ENCODE peak calls at places on chromosomes 6 and 20, in ten cellular contexts. One of them, this sample, is unnamed.

GRCh38 chr6:106283476-106283875 is 42.1 kb downstream of the ATG5 start:
- DNase-seq in GM06990: no peak
- DNase-seq in testis: no peak
- DNase-seq in PC-3: no peak
- DNase-seq in fibroblast of mammary gland: no peak
- DNase-seq in SK-N-SH: no peak
- DNase-seq in astrocyte: no peak
- DNase-seq in CD8-positive, alpha-beta T cell: no peak
- DNase-seq in left ventricle myocardium inferior: no peak
- DNase-seq in HCT116: no peak
- DNase-seq in this sample: no peak

GRCh38 chr20:41701596-41702350 is 83.6 kb upstream of the CHD6 start:
- DNase-seq in GM06990: no peak
- DNase-seq in testis: no peak
- DNase-seq in PC-3: no peak
- DNase-seq in fibroblast of mammary gland: no peak
- DNase-seq in SK-N-SH: no peak
- DNase-seq in astrocyte: no peak
- DNase-seq in CD8-positive, alpha-beta T cell: no peak
- DNase-seq in left ventricle myocardium inferior: no peak
- DNase-seq in HCT116: no peak
- DNase-seq in this sample: peak; percentile 26

GRCh38 chr20:47063407-47063806 is 168.8 kb downstream of the EYA2 start:
- DNase-seq in GM06990: no peak
- DNase-seq in testis: peak; percentile 52
- DNase-seq in PC-3: peak; percentile 35
- DNase-seq in fibroblast of mammary gland: no peak
- DNase-seq in SK-N-SH: no peak
- DNase-seq in astrocyte: no peak
- DNase-seq in CD8-positive, alpha-beta T cell: no peak
- DNase-seq in left ventricle myocardium inferior: no peak
- DNase-seq in HCT116: no peak
- DNase-seq in this sample: no peak

GRCh38 chr6:170024940-170025339 is 265.9 kb downstream of the DLL1 start:
- DNase-seq in GM06990: no peak
- DNase-seq in testis: peak; percentile 64
- DNase-seq in PC-3: peak; percentile 2
- DNase-seq in fibroblast of mammary gland: peak; percentile 87
- DNase-seq in SK-N-SH: peak; percentile 88
- DNase-seq in astrocyte: peak; percentile 2
- DNase-seq in CD8-positive, alpha-beta T cell: no peak
- DNase-seq in left ventricle myocardium inferior: peak; percentile 40
- DNase-seq in HCT116: no peak
- DNase-seq in this sample: peak; percentile 0

GRCh38 chr6:115551510-115551909 is 509.2 kb downstream of the FRK start:
- DNase-seq in GM06990: no peak
- DNase-seq in testis: no peak
- DNase-seq in PC-3: no peak
- DNase-seq in fibroblast of mammary gland: no peak
- DNase-seq in SK-N-SH: peak; percentile 12
- DNase-seq in astrocyte: no peak
- DNase-seq in CD8-positive, alpha-beta T cell: no peak
- DNase-seq in left ventricle myocardium inferior: no peak
- DNase-seq in HCT116: no peak
- DNase-seq in this sample: no peak

GRCh38 chr20:50043573-50044352 is 61.0 kb downstream of the SNAI1 start:
- DNase-seq in GM06990: no peak
- DNase-seq in testis: no peak
- DNase-seq in PC-3: no peak
- DNase-seq in fibroblast of mammary gland: no peak
- DNase-seq in SK-N-SH: no peak
- DNase-seq in astrocyte: no peak
- DNase-seq in CD8-positive, alpha-beta T cell: no peak
- DNase-seq in left ventricle myocardium inferior: no peak
- DNase-seq in HCT116: no peak
- DNase-seq in this sample: no peak

GRCh38 chr6:26342106-26342999 is 22.6 kb upstream of the BTN3A2 start:
- DNase-seq in GM06990: peak; percentile 41
- DNase-seq in testis: peak; percentile 60
- DNase-seq in PC-3: peak; percentile 35
- DNase-seq in fibroblast of mammary gland: peak; percentile 53
- DNase-seq in SK-N-SH: no peak
- DNase-seq in astrocyte: peak; percentile 30
- DNase-seq in CD8-positive, alpha-beta T cell: no peak
- DNase-seq in left ventricle myocardium inferior: no peak
- DNase-seq in HCT116: no peak
- DNase-seq in this sample: peak; percentile 52

GRCh38 chr6:102581378-102582124 is 1188.0 kb downstream of the GRIK2 start:
- DNase-seq in GM06990: no peak
- DNase-seq in testis: no peak
- DNase-seq in PC-3: no peak
- DNase-seq in fibroblast of mammary gland: no peak
- DNase-seq in SK-N-SH: no peak
- DNase-seq in astrocyte: no peak
- DNase-seq in CD8-positive, alpha-beta T cell: no peak
- DNase-seq in left ventricle myocardium inferior: no peak
- DNase-seq in HCT116: no peak
- DNase-seq in this sample: no peak

GRCh38 chr6:120875900-120876299 is 458.4 kb downstream of the TBC1D32 start:
- DNase-seq in GM06990: no peak
- DNase-seq in testis: no peak
- DNase-seq in PC-3: no peak
- DNase-seq in fibroblast of mammary gland: no peak
- DNase-seq in SK-N-SH: no peak
- DNase-seq in astrocyte: no peak
- DNase-seq in CD8-positive, alpha-beta T cell: no peak
- DNase-seq in left ventricle myocardium inferior: no peak
- DNase-seq in HCT116: no peak
- DNase-seq in this sample: no peak

GRCh38 chr6:114342086-114342825 is 567 bp downstream of the HS3ST5 start:
- DNase-seq in GM06990: peak; percentile 26
- DNase-seq in testis: peak; percentile 21
- DNase-seq in PC-3: peak; percentile 35
- DNase-seq in fibroblast of mammary gland: no peak
- DNase-seq in SK-N-SH: peak; percentile 73
- DNase-seq in astrocyte: no peak
- DNase-seq in CD8-positive, alpha-beta T cell: no peak
- DNase-seq in left ventricle myocardium inferior: no peak
- DNase-seq in HCT116: no peak
- DNase-seq in this sample: no peak

GRCh38 chr20:41178495-41178894 is 41.2 kb downstream of the PLCG1 start:
- DNase-seq in GM06990: no peak
- DNase-seq in testis: peak; percentile 12
- DNase-seq in PC-3: no peak
- DNase-seq in fibroblast of mammary gland: no peak
- DNase-seq in SK-N-SH: no peak
- DNase-seq in astrocyte: no peak
- DNase-seq in CD8-positive, alpha-beta T cell: no peak
- DNase-seq in left ventricle myocardium inferior: no peak
- DNase-seq in HCT116: no peak
- DNase-seq in this sample: no peak

GRCh38 chr20:49928411-49929141 is 7.6 kb upstream of the RNF114 start:
- DNase-seq in GM06990: peak; percentile 38
- DNase-seq in testis: peak; percentile 93
- DNase-seq in PC-3: peak; percentile 97
- DNase-seq in fibroblast of mammary gland: peak; percentile 84
- DNase-seq in SK-N-SH: peak; percentile 83
- DNase-seq in astrocyte: peak; percentile 61
- DNase-seq in CD8-positive, alpha-beta T cell: peak; percentile 57
- DNase-seq in left ventricle myocardium inferior: peak; percentile 72
- DNase-seq in HCT116: peak; percentile 78
- DNase-seq in this sample: peak; percentile 93

GRCh38 chr6:84641076-84641475 is 123.3 kb downstream of the TBX18 start:
- DNase-seq in GM06990: no peak
- DNase-seq in testis: no peak
- DNase-seq in PC-3: no peak
- DNase-seq in fibroblast of mammary gland: no peak
- DNase-seq in SK-N-SH: no peak
- DNase-seq in astrocyte: peak; percentile 39
- DNase-seq in CD8-positive, alpha-beta T cell: no peak
- DNase-seq in left ventricle myocardium inferior: peak; percentile 18
- DNase-seq in HCT116: no peak
- DNase-seq in this sample: peak; percentile 76

GRCh38 chr20:45911486-45912343 is at the start of gene PLTP:
- DNase-seq in GM06990: peak; percentile 50
- DNase-seq in testis: peak; percentile 77
- DNase-seq in PC-3: peak; percentile 38
- DNase-seq in fibroblast of mammary gland: peak; percentile 48
- DNase-seq in SK-N-SH: peak; percentile 89
- DNase-seq in astrocyte: peak; percentile 65
- DNase-seq in CD8-positive, alpha-beta T cell: no peak
- DNase-seq in left ventricle myocardium inferior: peak; percentile 82
- DNase-seq in HCT116: no peak
- DNase-seq in this sample: peak; percentile 59

DNA sequence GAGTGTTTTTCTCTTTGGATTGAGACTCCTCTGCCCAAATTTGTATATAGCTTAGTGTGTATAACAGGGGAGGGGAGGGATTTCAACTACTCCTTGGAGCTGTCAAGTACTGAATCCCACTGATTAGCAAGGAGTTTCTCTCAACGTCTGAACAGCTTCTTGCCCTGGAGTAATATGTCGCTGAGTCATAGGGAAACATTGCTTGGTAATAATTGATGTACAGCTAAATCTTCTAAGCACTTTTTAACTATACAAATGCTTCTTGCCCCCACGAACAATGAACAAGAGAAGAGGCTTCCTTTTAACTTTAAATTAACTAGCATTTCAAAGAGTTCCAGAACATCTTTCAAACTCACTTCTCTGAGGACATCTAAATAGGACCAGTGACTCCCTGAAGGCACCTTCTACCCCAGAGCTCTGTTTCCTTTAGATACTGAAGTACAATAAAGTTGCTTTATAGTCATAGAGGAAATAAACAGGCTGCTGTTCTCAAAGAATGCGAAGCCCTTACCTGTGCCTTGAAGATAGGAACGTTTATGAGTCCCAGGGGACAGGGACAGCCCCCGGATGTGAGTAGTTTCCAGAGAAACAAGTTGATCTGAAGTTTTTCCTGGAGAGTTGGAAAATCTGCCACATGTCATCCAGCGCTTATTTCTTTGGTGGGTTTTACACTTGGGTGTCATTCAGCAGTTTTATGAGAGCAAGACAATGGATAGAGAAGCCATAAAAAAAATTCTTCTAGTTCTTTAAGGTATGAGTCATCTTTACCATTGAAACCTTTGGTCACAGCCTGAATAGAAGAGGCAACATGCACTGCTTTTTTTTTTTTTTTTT is 462.5 kb upstream of the BTBD3 start:
- DNase-seq in GM06990: no peak
- DNase-seq in testis: no peak
- DNase-seq in PC-3: peak; percentile 97
- DNase-seq in fibroblast of mammary gland: peak; percentile 69
- DNase-seq in SK-N-SH: no peak
- DNase-seq in astrocyte: peak; percentile 86
- DNase-seq in CD8-positive, alpha-beta T cell: no peak
- DNase-seq in left ventricle myocardium inferior: no peak
- DNase-seq in HCT116: peak; percentile 90
- DNase-seq in this sample: peak; percentile 68
- H3K4me3 ChIP-seq in GM06990: no peak overlapping the region
- H3K4me3 ChIP-seq in testis: no peak overlapping the region
- H3K4me3 ChIP-seq in PC-3: peak overlapping the region; percentile 24
- H3K4me3 ChIP-seq in fibroblast of mammary gland: no peak overlapping the region
- H3K4me3 ChIP-seq in SK-N-SH: no peak overlapping the region
- H3K4me3 ChIP-seq in astrocyte: peak overlapping the region; percentile 22
- H3K4me3 ChIP-seq in CD8-positive, alpha-beta T cell: no peak overlapping the region
- H3K4me3 ChIP-seq in left ventricle myocardium inferior: no peak overlapping the region
- H3K4me3 ChIP-seq in HCT116: peak overlapping the region; percentile 2
- H3K4me3 ChIP-seq in this sample: no peak overlapping the region

DNA sequence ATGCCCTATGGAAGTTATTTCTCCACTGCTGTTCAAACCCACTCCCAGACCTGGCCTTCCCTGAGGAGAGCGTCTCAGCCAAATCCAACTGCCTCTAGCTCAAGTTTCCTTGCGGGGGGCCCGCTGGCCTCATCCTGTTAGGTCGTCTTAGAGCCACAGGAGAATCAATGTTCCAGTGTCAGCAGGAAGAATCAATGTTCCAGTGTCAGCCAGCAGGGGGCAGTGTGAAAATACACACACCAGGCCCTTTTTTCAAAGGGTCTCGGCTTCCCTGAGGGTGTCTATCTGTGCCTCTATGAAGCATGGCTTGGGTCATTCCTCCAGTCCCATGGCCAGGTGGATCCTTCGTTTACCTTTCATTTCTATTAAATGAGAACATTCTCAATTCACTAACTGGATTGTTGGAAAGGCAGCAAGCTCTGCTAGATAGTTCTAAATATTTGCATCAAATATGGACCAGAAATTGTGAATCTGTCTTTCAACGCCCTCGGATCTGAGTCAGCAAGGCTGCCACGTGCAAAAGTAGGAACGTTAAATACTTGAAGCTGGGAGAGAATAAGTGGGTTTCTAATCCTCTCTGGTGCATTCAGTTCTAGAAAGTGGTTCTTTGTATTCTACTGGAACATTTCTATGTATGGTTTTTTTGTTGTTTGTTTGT is 19.2 kb downstream of the PRND start:
- DNase-seq in GM06990: no peak
- DNase-seq in testis: peak; percentile 79
- DNase-seq in PC-3: peak; percentile 68
- DNase-seq in fibroblast of mammary gland: peak; percentile 49
- DNase-seq in SK-N-SH: peak; percentile 41
- DNase-seq in astrocyte: no peak
- DNase-seq in CD8-positive, alpha-beta T cell: peak; percentile 42
- DNase-seq in left ventricle myocardium inferior: peak; percentile 28
- DNase-seq in HCT116: peak; percentile 32
- DNase-seq in this sample: peak; percentile 57
- TF ChIP-seq CTCF in GM06990: peak; percentile 81
- TF ChIP-seq CTCF in testis: peak; percentile 46
- TF ChIP-seq CTCF in PC-3: peak; percentile 95
- TF ChIP-seq CTCF in fibroblast of mammary gland: peak; percentile 75
- TF ChIP-seq CTCF in SK-N-SH: peak; percentile 82
- TF ChIP-seq CTCF in astrocyte: peak; percentile 68
- TF ChIP-seq CTCF in CD8-positive, alpha-beta T cell: peak; percentile 92
- TF ChIP-seq CTCF in left ventricle myocardium inferior: peak; percentile 79
- TF ChIP-seq CTCF in HCT116: peak; percentile 93
- TF ChIP-seq CTCF in this sample: peak; percentile 77

DNA sequence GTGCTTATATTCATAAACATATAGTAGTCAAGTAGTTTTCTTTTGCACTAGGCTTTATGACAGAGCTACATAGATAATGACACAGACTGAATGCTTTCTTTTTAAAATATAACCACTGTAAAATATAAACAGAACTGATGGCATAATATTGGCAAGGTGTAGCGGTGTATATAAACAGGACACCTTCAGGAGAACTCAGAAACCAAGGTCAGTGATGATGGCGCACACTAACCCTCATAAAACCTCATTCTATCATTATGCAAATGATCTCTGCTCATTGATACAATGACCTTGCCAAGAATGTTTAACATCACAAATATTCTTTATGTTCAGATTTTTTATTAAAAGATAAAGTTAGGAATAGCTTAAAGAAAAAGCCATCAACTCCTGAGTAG is 48.5 kb upstream of the DST start:
- DNase-seq in GM06990: no peak
- DNase-seq in testis: no peak
- DNase-seq in PC-3: no peak
- DNase-seq in fibroblast of mammary gland: no peak
- DNase-seq in SK-N-SH: no peak
- DNase-seq in astrocyte: peak; percentile 12
- DNase-seq in CD8-positive, alpha-beta T cell: no peak
- DNase-seq in left ventricle myocardium inferior: no peak
- DNase-seq in HCT116: no peak
- DNase-seq in this sample: no peak
- H3K4me3 ChIP-seq in GM06990: no peak overlapping the region
- H3K4me3 ChIP-seq in testis: no peak overlapping the region
- H3K4me3 ChIP-seq in PC-3: peak overlapping the region; percentile 1
- H3K4me3 ChIP-seq in fibroblast of mammary gland: no peak overlapping the region
- H3K4me3 ChIP-seq in SK-N-SH: no peak overlapping the region
- H3K4me3 ChIP-seq in astrocyte: no peak overlapping the region
- H3K4me3 ChIP-seq in CD8-positive, alpha-beta T cell: no peak overlapping the region
- H3K4me3 ChIP-seq in left ventricle myocardium inferior: peak overlapping the region; percentile 66
- H3K4me3 ChIP-seq in HCT116: no peak overlapping the region
- H3K4me3 ChIP-seq in this sample: peak overlapping the region; percentile 65

GRCh38 chr6:17987576-17988421 is at the start of gene KIF13A:
- DNase-seq in GM06990: peak; percentile 79
- DNase-seq in testis: peak; percentile 73
- DNase-seq in PC-3: peak; percentile 71
- DNase-seq in fibroblast of mammary gland: peak; percentile 49
- DNase-seq in SK-N-SH: peak; percentile 93
- DNase-seq in astrocyte: peak; percentile 59
- DNase-seq in CD8-positive, alpha-beta T cell: no peak
- DNase-seq in left ventricle myocardium inferior: peak; percentile 73
- DNase-seq in HCT116: no peak
- DNase-seq in this sample: peak; percentile 81
- TF ChIP-seq CTCF in GM06990: no peak
- TF ChIP-seq CTCF in testis: peak; percentile 7
- TF ChIP-seq CTCF in PC-3: peak; percentile 21
- TF ChIP-seq CTCF in fibroblast of mammary gland: no peak
- TF ChIP-seq CTCF in SK-N-SH: peak; percentile 20
- TF ChIP-seq CTCF in astrocyte: no peak
- TF ChIP-seq CTCF in CD8-positive, alpha-beta T cell: no peak
- TF ChIP-seq CTCF in left ventricle myocardium inferior: peak; percentile 50
- TF ChIP-seq CTCF in HCT116: no peak
- TF ChIP-seq CTCF in this sample: peak; percentile 29

This sample was measured in fibroblast of the aortic adventitia.